ENCODE peak calls at places on chromosomes 4 and X, in ten cellular contexts. E, B, P, M, Q, X, F, A, W and D are unnamed samples.

GRCh38 chrX:152895724-152896420 is 2.0 kb upstream of the ZNF185 start:
- DNase-seq in B (no peak), W (no peak), A (no peak), E (no peak), F (peak), M (no peak), X (no peak), Q (no peak), P (no peak), D (no peak)

GRCh38 chr4:14361084-14361483 is 641.2 kb upstream of the CPEB2 start:
- DNase-seq in A (no peak), P (no peak), M (no peak), W (no peak), Q (no peak), E (no peak), F (no peak), B (no peak), X (no peak), D (no peak)

GRCh38 chr4:96598465-96598864 is 758.6 kb downstream of the PDHA2 start:
- DNase-seq in P (no peak), X (no peak), E (no peak), Q (no peak), M (no peak), B (no peak), W (peak), F (no peak), A (peak), D (no peak)

GRCh38 chr4:6891436-6892170 is 18.0 kb upstream of the TBC1D14 start:
- DNase-seq in A (no peak), F (no peak), M (no peak), P (no peak), X (no peak), W (peak), Q (no peak), E (no peak), B (peak), D (no peak)

GRCh38 chr4:123505457-123506310 is 109.1 kb downstream of the SPRY1 start:
- DNase-seq in W (peak), E (peak), F (peak), P (no peak), X (peak), A (peak), M (no peak), Q (peak), B (peak), D (no peak)

GRCh38 chr4:57504139-57504538 is 394.0 kb upstream of the IGFBP7 start:
- DNase-seq in M (no peak), P (no peak), E (no peak), Q (no peak), X (no peak), A (no peak), B (no peak), W (no peak), F (no peak), D (no peak)

GRCh38 chr4:22483551-22483981 is 32.3 kb downstream of the ADGRA3 start:
- DNase-seq in M (peak), Q (peak), B (no peak), A (no peak), E (no peak), W (peak), X (peak), P (no peak), F (peak), D (no peak)

GRCh38 chr4:140102406-140102805 is 51.6 kb downstream of the MAML3 start:
- DNase-seq in M (no peak), F (peak), X (no peak), B (no peak), P (no peak), Q (peak), E (no peak), W (no peak), A (no peak), D (no peak)

GRCh38 chrX:41095174-41095573 is 9.9 kb downstream of the USP9X start:
- DNase-seq in P (no peak), F (no peak), Q (no peak), E (no peak), M (no peak), B (no peak), X (no peak), A (no peak), W (no peak), D (no peak)

GRCh38 chr4:89889289-89889688 is 5.4 kb upstream of the MMRN1 start:
- DNase-seq in B (no peak), P (no peak), M (no peak), W (peak), X (no peak), A (no peak), Q (no peak), F (no peak), E (no peak), D (peak)

GRCh38 chr4:139754913-139755312 is 89.3 kb downstream of the MGST2 start:
- DNase-seq in X (no peak), A (no peak), M (no peak), P (no peak), B (no peak), W (no peak), Q (no peak), F (no peak), E (no peak), D (no peak)

GRCh38 chr4:169791527-169792156 is 33.9 kb upstream of the HPF1 start:
- DNase-seq in B (no peak), M (peak), F (peak), X (peak), E (peak), Q (peak), P (no peak), W (peak), A (peak), D (peak)

GRCh38 chr4:165208741-165209388 is 1.5 kb downstream of the KLHL2 start:
- DNase-seq in F (no peak), X (no peak), P (peak), A (no peak), W (no peak), E (peak), B (no peak), M (no peak), Q (peak), D (no peak)

GRCh38 chr4:76803522-76803921 is 94.4 kb downstream of the SOWAHB start:
- DNase-seq in B (no peak), F (peak), X (peak), P (no peak), A (no peak), W (peak), M (peak), E (no peak), Q (peak), D (no peak)

GRCh38 chrX:7272301-7272700 is 124.3 kb upstream of the PUDP start:
- DNase-seq in W (no peak), Q (no peak), X (peak), M (no peak), B (no peak), A (no peak), F (no peak), P (no peak), E (no peak), D (no peak)

GRCh38 chr4:142278171-142278570 is 567.9 kb downstream of the INPP4B start:
- DNase-seq in P (no peak), F (peak), E (no peak), W (no peak), Q (no peak), M (peak), A (no peak), B (no peak), X (peak), D (no peak)

GRCh38 chr4:46124773-46125172 is 919 bp upstream of the GABRG1 start:
- DNase-seq in B (no peak), E (peak), Q (no peak), P (no peak), X (no peak), F (no peak), A (no peak), M (no peak), W (no peak), D (no peak)

GRCh38 chr4:39514888-39515401 is 12.3 kb downstream of the UGDH start:
- DNase-seq in M (peak), E (no peak), X (no peak), W (peak), B (no peak), P (no peak), F (no peak), Q (no peak), A (no peak), D (no peak)